ENCODE peak calls at places on chromosomes 2 and 18, in six cellular contexts. One of them, this sample, is unnamed.

GRCh38 chr2:128314026-128314347 is 4.7 kb downstream of the HS6ST1 start:
- DNase-seq in GM12878: no peak
- DNase-seq in HCT116: no peak
- DNase-seq in K562: no peak
- DNase-seq in Panc1: no peak
- DNase-seq in SK-N-SH: no peak
- DNase-seq in this sample: no peak

GRCh38 chr18:3585656-3586509 is 135.9 kb downstream of the TGIF1 start:
- DNase-seq in GM12878: no peak
- DNase-seq in SK-N-SH: peak
- DNase-seq in K562: peak
- DNase-seq in Panc1: peak
- DNase-seq in HCT116: peak
- DNase-seq in this sample: peak

GRCh38 chr2:64672708-64673107 is 19.0 kb upstream of the SERTAD2 start:
- DNase-seq in K562: no peak
- DNase-seq in Panc1: no peak
- DNase-seq in GM12878: no peak
- DNase-seq in SK-N-SH: no peak
- DNase-seq in HCT116: no peak
- DNase-seq in this sample: no peak

GRCh38 chr18:33924576-33924975 is 300.1 kb downstream of the NOL4 start:
- DNase-seq in GM12878: no peak
- DNase-seq in HCT116: no peak
- DNase-seq in Panc1: no peak
- DNase-seq in K562: no peak
- DNase-seq in SK-N-SH: peak
- DNase-seq in this sample: no peak

GRCh38 chr2:160315337-160315736 is 115.3 kb upstream of the ITGB6 start:
- DNase-seq in HCT116: no peak
- DNase-seq in Panc1: no peak
- DNase-seq in K562: no peak
- DNase-seq in SK-N-SH: no peak
- DNase-seq in GM12878: no peak
- DNase-seq in this sample: no peak

GRCh38 chr2:67839668-67840067 is 223.1 kb downstream of the C1D start:
- DNase-seq in Panc1: no peak
- DNase-seq in HCT116: no peak
- DNase-seq in SK-N-SH: no peak
- DNase-seq in GM12878: no peak
- DNase-seq in K562: no peak
- DNase-seq in this sample: no peak

GRCh38 chr18:45910405-45911023 is 56.6 kb downstream of the EPG5 start:
- DNase-seq in GM12878: peak
- DNase-seq in HCT116: peak
- DNase-seq in SK-N-SH: peak
- DNase-seq in K562: peak
- DNase-seq in Panc1: peak
- DNase-seq in this sample: peak

GRCh38 chr2:102753563-102754159 is 8.2 kb upstream of the TMEM182 start:
- DNase-seq in SK-N-SH: peak
- DNase-seq in HCT116: peak
- DNase-seq in GM12878: no peak
- DNase-seq in Panc1: peak
- DNase-seq in K562: peak
- DNase-seq in this sample: peak

GRCh38 chr18:35949903-35950627 is 22.4 kb upstream of the RMP24 start:
- DNase-seq in GM12878: no peak
- DNase-seq in Panc1: no peak
- DNase-seq in SK-N-SH: peak
- DNase-seq in HCT116: no peak
- DNase-seq in K562: peak
- DNase-seq in this sample: peak

GRCh38 chr2:84888401-84889276 is 7.8 kb upstream of the TRABD2A start:
- DNase-seq in GM12878: peak
- DNase-seq in SK-N-SH: no peak
- DNase-seq in Panc1: no peak
- DNase-seq in K562: no peak
- DNase-seq in HCT116: no peak
- DNase-seq in this sample: no peak

GRCh38 chr2:84885111-84885510 is 4.2 kb upstream of the TRABD2A start:
- DNase-seq in SK-N-SH: no peak
- DNase-seq in K562: no peak
- DNase-seq in GM12878: no peak
- DNase-seq in HCT116: no peak
- DNase-seq in Panc1: no peak
- DNase-seq in this sample: no peak

GRCh38 chr2:84889332-84889731 is 8.4 kb upstream of the TRABD2A start:
- DNase-seq in HCT116: no peak
- DNase-seq in SK-N-SH: no peak
- DNase-seq in Panc1: no peak
- DNase-seq in GM12878: no peak
- DNase-seq in K562: no peak
- DNase-seq in this sample: no peak

GRCh38 chr2:84884396-84884795 is 3.5 kb upstream of the TRABD2A start:
- DNase-seq in HCT116: no peak
- DNase-seq in K562: no peak
- DNase-seq in GM12878: no peak
- DNase-seq in Panc1: no peak
- DNase-seq in SK-N-SH: no peak
- DNase-seq in this sample: no peak

DNA sequence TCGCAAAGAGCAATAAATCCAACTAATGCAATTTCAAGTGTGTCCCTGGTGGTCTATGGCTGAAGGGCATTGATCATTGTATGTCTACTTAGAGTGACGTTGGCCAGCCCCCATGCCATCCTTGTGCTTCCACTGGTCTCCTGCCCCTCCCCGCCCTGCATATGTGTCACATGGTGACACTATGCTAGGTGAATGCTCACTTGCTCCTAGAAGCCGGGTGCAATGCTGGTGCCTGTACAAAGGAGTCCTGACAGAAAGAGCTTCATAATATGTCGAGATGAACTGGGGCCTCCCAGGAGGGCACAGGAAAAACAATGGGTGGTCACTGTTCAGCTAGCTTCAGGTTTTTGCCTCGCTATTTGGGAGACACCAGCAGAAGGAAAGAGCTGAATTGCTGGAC is 5.9 kb upstream of the TRABD2A start:
- DNase-seq in SK-N-SH: no peak
- DNase-seq in HCT116: no peak
- DNase-seq in GM12878: no peak
- DNase-seq in K562: no peak
- DNase-seq in Panc1: no peak
- DNase-seq in this sample: no peak
- TF ChIP-seq SIN3A in SK-N-SH: no peak
- TF ChIP-seq SIN3A in HCT116: no peak
- TF ChIP-seq SIN3A in GM12878: no peak
- TF ChIP-seq SIN3A in K562: no peak
- TF ChIP-seq SIN3A in Panc1: no peak
- TF ChIP-seq SIN3A in this sample: no peak

DNA sequence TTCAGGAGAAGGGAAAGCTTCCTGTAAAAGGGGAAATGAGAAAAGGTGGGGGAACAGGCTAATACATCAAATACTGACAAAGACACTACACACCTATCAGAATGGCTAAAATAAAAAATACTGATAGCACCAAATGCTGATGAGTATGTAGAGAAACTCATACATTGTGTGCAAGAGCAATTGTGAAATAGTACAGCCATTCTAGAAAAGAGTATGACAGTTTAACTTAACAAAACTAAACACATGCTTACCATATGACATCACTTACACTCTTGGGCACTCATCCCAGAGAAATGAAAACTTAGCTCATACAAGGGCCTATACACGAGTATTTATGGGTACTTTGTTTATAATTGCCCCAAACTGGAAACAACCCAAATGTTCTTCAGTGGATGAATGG is 53.4 kb downstream of the ZNF638 start:
- DNase-seq in GM12878: no peak
- DNase-seq in K562: no peak
- DNase-seq in SK-N-SH: no peak
- DNase-seq in Panc1: peak
- DNase-seq in HCT116: no peak
- DNase-seq in this sample: no peak
- TF ChIP-seq REST in GM12878: no peak
- TF ChIP-seq REST in K562: no peak
- TF ChIP-seq REST in SK-N-SH: no peak
- TF ChIP-seq REST in Panc1: no peak
- TF ChIP-seq REST in HCT116: no peak
- TF ChIP-seq REST in this sample: no peak

DNA sequence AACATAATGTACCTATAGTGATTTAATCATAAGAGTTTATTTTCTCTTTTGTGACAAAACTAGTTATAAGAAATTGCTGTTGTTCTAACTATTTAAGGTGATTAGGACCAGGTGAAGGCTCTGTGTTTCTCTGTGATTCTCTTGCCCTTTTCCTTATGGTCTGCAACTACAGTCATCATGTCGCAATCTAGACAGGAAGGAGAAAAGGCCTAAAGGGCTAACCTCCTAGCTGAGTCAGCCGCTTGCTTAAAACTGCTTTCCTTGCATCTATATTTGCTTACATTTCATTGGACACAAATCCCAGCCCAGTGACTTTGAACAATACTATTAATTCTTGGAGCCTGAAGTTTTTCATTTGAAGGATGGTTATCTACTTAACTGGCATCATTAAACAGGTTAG is 93.1 kb downstream of the PIK3C3 start:
- DNase-seq in HCT116: no peak
- DNase-seq in K562: no peak
- DNase-seq in GM12878: no peak
- DNase-seq in SK-N-SH: no peak
- DNase-seq in Panc1: no peak
- DNase-seq in this sample: peak
- TF ChIP-seq SIN3A in HCT116: no peak
- TF ChIP-seq SIN3A in K562: no peak
- TF ChIP-seq SIN3A in GM12878: no peak
- TF ChIP-seq SIN3A in SK-N-SH: no peak
- TF ChIP-seq SIN3A in Panc1: no peak
- TF ChIP-seq SIN3A in this sample: no peak

DNA sequence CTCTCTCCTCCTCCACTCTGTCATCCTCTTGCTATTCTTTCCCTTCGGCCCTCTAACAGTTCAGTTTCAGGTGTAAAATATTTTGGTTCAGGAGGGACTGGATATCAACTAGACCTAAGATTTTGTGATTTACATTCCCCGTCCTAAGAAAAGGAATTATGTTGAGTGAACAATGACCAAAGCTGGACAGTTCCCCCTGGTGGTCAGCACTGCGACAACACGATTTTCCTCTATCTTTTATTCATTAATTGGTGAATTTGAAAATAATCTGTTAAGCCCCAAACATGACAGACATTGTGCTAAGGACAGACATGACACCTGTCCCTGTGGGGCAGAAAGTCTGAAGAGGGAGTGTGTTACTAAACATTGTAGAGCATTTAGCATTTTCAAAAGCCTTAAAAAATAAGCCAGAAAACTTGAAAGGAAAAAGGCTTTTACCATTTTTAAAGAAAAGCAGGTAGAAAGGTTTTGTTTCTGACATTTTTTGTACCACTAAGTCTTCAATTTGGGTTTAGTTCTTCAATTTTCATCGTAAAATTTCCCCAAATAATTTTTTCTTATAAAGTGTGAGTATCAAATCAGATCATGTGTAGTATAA is 28.4 kb upstream of the GTF2A1L start:
- DNase-seq in K562: peak
- DNase-seq in SK-N-SH: peak
- DNase-seq in Panc1: peak
- DNase-seq in HCT116: peak
- DNase-seq in GM12878: no peak
- DNase-seq in this sample: peak
- TF ChIP-seq REST in K562: no peak
- TF ChIP-seq REST in SK-N-SH: peak
- TF ChIP-seq REST in Panc1: no peak
- TF ChIP-seq REST in HCT116: no peak
- TF ChIP-seq REST in GM12878: no peak
- TF ChIP-seq REST in this sample: no peak

DNA sequence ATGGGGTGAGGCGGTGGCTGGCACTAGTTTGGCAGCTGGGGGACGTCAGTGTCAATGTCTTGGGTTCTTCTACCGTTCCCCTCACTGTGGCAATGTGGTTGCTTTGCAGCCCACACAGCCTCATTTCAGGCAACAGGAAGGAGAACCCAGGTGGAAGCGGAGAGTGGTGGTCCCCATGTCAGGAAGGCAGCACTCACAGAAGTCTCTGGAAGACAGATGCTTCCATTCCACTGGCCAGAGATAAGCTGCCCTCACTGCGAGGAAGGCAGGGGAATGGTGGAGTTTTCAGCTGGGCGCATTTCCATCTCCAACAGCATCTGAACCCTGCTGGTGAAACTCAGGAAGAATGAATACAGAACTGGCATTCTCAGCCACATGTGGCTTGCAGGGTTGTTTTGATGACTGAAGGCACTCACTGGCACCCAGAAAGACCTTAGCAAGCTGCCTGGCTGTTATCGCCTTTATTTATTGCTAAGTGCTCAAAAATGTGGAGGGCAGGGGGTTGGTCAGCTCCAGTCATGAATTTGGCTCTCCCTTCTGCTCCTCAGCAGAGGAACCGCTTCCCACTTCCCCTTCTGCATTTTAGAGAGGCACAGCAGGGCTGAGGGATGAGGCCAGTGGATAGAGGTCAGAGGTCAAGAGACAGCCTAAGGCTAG is 19.4 kb downstream of the KCNIP3 start:
- DNase-seq in K562: no peak
- DNase-seq in HCT116: no peak
- DNase-seq in Panc1: no peak
- DNase-seq in GM12878: no peak
- DNase-seq in SK-N-SH: no peak
- DNase-seq in this sample: no peak
- TF ChIP-seq SIN3A in K562: no peak
- TF ChIP-seq SIN3A in HCT116: no peak
- TF ChIP-seq SIN3A in Panc1: no peak
- TF ChIP-seq SIN3A in GM12878: no peak
- TF ChIP-seq SIN3A in SK-N-SH: no peak
- TF ChIP-seq SIN3A in this sample: no peak

GRCh38 chr2:142104134-142104758 is 26.6 kb downstream of the LRP1B start:
- DNase-seq in K562: no peak
- DNase-seq in HCT116: no peak
- DNase-seq in Panc1: no peak
- DNase-seq in GM12878: no peak
- DNase-seq in SK-N-SH: no peak
- DNase-seq in this sample: no peak
- TF ChIP-seq REST in K562: no peak
- TF ChIP-seq REST in HCT116: no peak
- TF ChIP-seq REST in Panc1: no peak
- TF ChIP-seq REST in GM12878: no peak
- TF ChIP-seq REST in SK-N-SH: no peak
- TF ChIP-seq REST in this sample: no peak

DNA sequence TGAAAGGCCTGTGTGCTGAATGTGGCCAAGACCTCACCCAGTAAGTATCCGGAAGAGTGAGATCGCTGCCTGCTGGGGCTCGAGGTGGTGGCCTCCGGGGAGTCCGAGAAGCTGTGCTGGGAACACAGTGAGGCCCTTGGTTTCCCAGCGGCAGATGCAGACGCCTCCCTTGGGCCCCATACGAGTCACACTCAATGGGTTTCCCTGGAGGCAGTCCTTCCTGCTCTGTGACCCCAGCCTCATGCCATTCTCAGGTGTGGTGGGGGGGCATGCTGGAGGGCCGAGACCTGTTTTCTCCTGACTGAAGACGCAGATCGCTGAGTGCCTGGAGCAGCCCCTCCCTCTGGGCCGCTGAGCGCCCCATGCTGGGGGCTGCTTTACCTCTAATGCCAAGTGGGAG is 15.7 kb downstream of the CTDP1 start:
- DNase-seq in HCT116: no peak
- DNase-seq in SK-N-SH: no peak
- DNase-seq in GM12878: no peak
- DNase-seq in Panc1: no peak
- DNase-seq in K562: no peak
- DNase-seq in this sample: no peak
- TF ChIP-seq SIN3A in HCT116: no peak
- TF ChIP-seq SIN3A in SK-N-SH: no peak
- TF ChIP-seq SIN3A in GM12878: no peak
- TF ChIP-seq SIN3A in Panc1: no peak
- TF ChIP-seq SIN3A in K562: no peak
- TF ChIP-seq SIN3A in this sample: no peak

GRCh38 chr18:47915930-47916329 is 14.5 kb downstream of the SMAD2 start:
- DNase-seq in GM12878: no peak
- DNase-seq in HCT116: no peak
- DNase-seq in SK-N-SH: no peak
- DNase-seq in Panc1: no peak
- DNase-seq in K562: no peak
- DNase-seq in this sample: no peak
- TF ChIP-seq REST in GM12878: no peak
- TF ChIP-seq REST in HCT116: no peak
- TF ChIP-seq REST in SK-N-SH: no peak
- TF ChIP-seq REST in Panc1: no peak
- TF ChIP-seq REST in K562: no peak
- TF ChIP-seq REST in this sample: no peak

This sample was measured in HepG2.